ENCODE peak calls at places on chromosomes 2 and 18, in nine cellular contexts. One of them, this sample, is unnamed.

GRCh38 chr2:119545754-119546445 is 1.7 kb downstream of the CFAP221 start:
- DNase-seq in lung: no peak
- DNase-seq in DND-41: no peak
- DNase-seq in AG04449: no peak
- DNase-seq in prostate gland: no peak
- DNase-seq in heart right ventricle: no peak
- DNase-seq in kidney epithelial cell: no peak
- DNase-seq in Panc1: no peak
- DNase-seq in cardiac muscle cell: no peak
- DNase-seq in this sample: no peak

GRCh38 chr2:171317492-171318125 is 116.2 kb downstream of the METTL8 start:
- DNase-seq in kidney epithelial cell: no peak
- DNase-seq in Panc1: no peak
- DNase-seq in lung: no peak
- DNase-seq in DND-41: no peak
- DNase-seq in cardiac muscle cell: no peak
- DNase-seq in heart right ventricle: no peak
- DNase-seq in prostate gland: no peak
- DNase-seq in AG04449: no peak
- DNase-seq in this sample: peak; percentile 84

GRCh38 chr2:236871500-236872001 is 214.1 kb upstream of the COPS8 start:
- DNase-seq in prostate gland: no peak
- DNase-seq in heart right ventricle: no peak
- DNase-seq in Panc1: peak; percentile 45
- DNase-seq in cardiac muscle cell: no peak
- DNase-seq in AG04449: peak; percentile 85
- DNase-seq in DND-41: no peak
- DNase-seq in lung: peak; percentile 45
- DNase-seq in kidney epithelial cell: peak; percentile 86
- DNase-seq in this sample: no peak

GRCh38 chr2:24076849-24077534 is 866 bp upstream of the SF3B6 start:
- DNase-seq in lung: no peak
- DNase-seq in Panc1: no peak
- DNase-seq in cardiac muscle cell: peak; percentile 24
- DNase-seq in DND-41: peak; percentile 15
- DNase-seq in prostate gland: no peak
- DNase-seq in heart right ventricle: no peak
- DNase-seq in kidney epithelial cell: no peak
- DNase-seq in AG04449: no peak
- DNase-seq in this sample: peak; percentile 29

GRCh38 chr2:24702800-24703199 is 90.4 kb downstream of the PTRHD1 start:
- DNase-seq in cardiac muscle cell: no peak
- DNase-seq in heart right ventricle: no peak
- DNase-seq in Panc1: peak; percentile 68
- DNase-seq in prostate gland: no peak
- DNase-seq in AG04449: peak; percentile 59
- DNase-seq in kidney epithelial cell: peak; percentile 71
- DNase-seq in lung: no peak
- DNase-seq in DND-41: no peak
- DNase-seq in this sample: peak; percentile 3

GRCh38 chr18:6561029-6561861 is 146.5 kb upstream of the L3MBTL4 start:
- DNase-seq in DND-41: no peak
- DNase-seq in Panc1: no peak
- DNase-seq in AG04449: no peak
- DNase-seq in cardiac muscle cell: peak; percentile 38
- DNase-seq in lung: peak; percentile 87
- DNase-seq in prostate gland: no peak
- DNase-seq in kidney epithelial cell: no peak
- DNase-seq in heart right ventricle: peak; percentile 37
- DNase-seq in this sample: no peak

GRCh38 chr2:4354678-4355077 is 651.3 kb downstream of the DCDC2C start:
- DNase-seq in lung: no peak
- DNase-seq in cardiac muscle cell: peak; percentile 70
- DNase-seq in prostate gland: no peak
- DNase-seq in heart right ventricle: no peak
- DNase-seq in DND-41: peak; percentile 19
- DNase-seq in kidney epithelial cell: no peak
- DNase-seq in Panc1: no peak
- DNase-seq in AG04449: no peak
- DNase-seq in this sample: peak; percentile 11

GRCh38 chr2:80560298-80560697 is 255.7 kb upstream of the LRRTM1 start:
- DNase-seq in DND-41: no peak
- DNase-seq in heart right ventricle: no peak
- DNase-seq in prostate gland: no peak
- DNase-seq in Panc1: no peak
- DNase-seq in kidney epithelial cell: no peak
- DNase-seq in AG04449: no peak
- DNase-seq in cardiac muscle cell: no peak
- DNase-seq in lung: no peak
- DNase-seq in this sample: no peak

GRCh38 chr2:165126244-165126643 is 77.6 kb downstream of the SCN3A start:
- DNase-seq in AG04449: no peak
- DNase-seq in cardiac muscle cell: no peak
- DNase-seq in Panc1: no peak
- DNase-seq in heart right ventricle: no peak
- DNase-seq in kidney epithelial cell: no peak
- DNase-seq in DND-41: no peak
- DNase-seq in lung: no peak
- DNase-seq in prostate gland: no peak
- DNase-seq in this sample: no peak

GRCh38 chr2:178473931-178474330 is 4.5 kb downstream of the FKBP7 start:
- DNase-seq in lung: no peak
- DNase-seq in DND-41: no peak
- DNase-seq in cardiac muscle cell: no peak
- DNase-seq in heart right ventricle: no peak
- DNase-seq in kidney epithelial cell: no peak
- DNase-seq in AG04449: no peak
- DNase-seq in Panc1: no peak
- DNase-seq in prostate gland: no peak
- DNase-seq in this sample: no peak

GRCh38 chr2:183028108-183028507 is 10.1 kb downstream of the NCKAP1 start:
- DNase-seq in AG04449: no peak
- DNase-seq in kidney epithelial cell: no peak
- DNase-seq in cardiac muscle cell: no peak
- DNase-seq in DND-41: no peak
- DNase-seq in lung: no peak
- DNase-seq in prostate gland: no peak
- DNase-seq in Panc1: no peak
- DNase-seq in heart right ventricle: no peak
- DNase-seq in this sample: no peak

GRCh38 chr2:73939419-73939818 is 12.7 kb downstream of the DGUOK start:
- DNase-seq in lung: peak; percentile 37
- DNase-seq in kidney epithelial cell: no peak
- DNase-seq in Panc1: no peak
- DNase-seq in prostate gland: peak; percentile 33
- DNase-seq in cardiac muscle cell: no peak
- DNase-seq in heart right ventricle: no peak
- DNase-seq in AG04449: no peak
- DNase-seq in DND-41: no peak
- DNase-seq in this sample: no peak

GRCh38 chr2:1208522-1208921 is 204.7 kb upstream of the TPO start:
- DNase-seq in lung: no peak
- DNase-seq in cardiac muscle cell: no peak
- DNase-seq in DND-41: no peak
- DNase-seq in kidney epithelial cell: no peak
- DNase-seq in heart right ventricle: no peak
- DNase-seq in AG04449: no peak
- DNase-seq in prostate gland: no peak
- DNase-seq in Panc1: no peak
- DNase-seq in this sample: no peak

GRCh38 chr2:25879133-25879730 is 945 bp upstream of the ASXL2 start:
- DNase-seq in prostate gland: no peak
- DNase-seq in AG04449: peak; percentile 21
- DNase-seq in kidney epithelial cell: peak; percentile 26
- DNase-seq in heart right ventricle: no peak
- DNase-seq in DND-41: no peak
- DNase-seq in lung: no peak
- DNase-seq in cardiac muscle cell: no peak
- DNase-seq in Panc1: peak; percentile 71
- DNase-seq in this sample: no peak

GRCh38 chr2:68253211-68254068 is 1.1 kb upstream of the PPP3R1 start:
- DNase-seq in AG04449: no peak
- DNase-seq in kidney epithelial cell: no peak
- DNase-seq in lung: no peak
- DNase-seq in Panc1: peak; percentile 2
- DNase-seq in heart right ventricle: no peak
- DNase-seq in cardiac muscle cell: no peak
- DNase-seq in prostate gland: no peak
- DNase-seq in DND-41: peak; percentile 27
- DNase-seq in this sample: peak; percentile 57

GRCh38 chr2:85433511-85434089 is 15.1 kb downstream of the SH2D6 start:
- DNase-seq in DND-41: no peak
- DNase-seq in Panc1: no peak
- DNase-seq in AG04449: peak; percentile 42
- DNase-seq in heart right ventricle: peak; percentile 82
- DNase-seq in prostate gland: no peak
- DNase-seq in kidney epithelial cell: peak; percentile 68
- DNase-seq in lung: peak; percentile 63
- DNase-seq in cardiac muscle cell: no peak
- DNase-seq in this sample: no peak

GRCh38 chr2:208129804-208130712 is at the start of gene CRYGC:
- DNase-seq in kidney epithelial cell: no peak
- DNase-seq in heart right ventricle: no peak
- DNase-seq in prostate gland: no peak
- DNase-seq in DND-41: no peak
- DNase-seq in cardiac muscle cell: no peak
- DNase-seq in AG04449: no peak
- DNase-seq in lung: no peak
- DNase-seq in Panc1: no peak
- DNase-seq in this sample: no peak

GRCh38 chr18:11989174-11989573 is 7.9 kb downstream of the IMPA2 start:
- DNase-seq in Panc1: no peak
- DNase-seq in DND-41: no peak
- DNase-seq in AG04449: no peak
- DNase-seq in cardiac muscle cell: no peak
- DNase-seq in heart right ventricle: no peak
- DNase-seq in kidney epithelial cell: no peak
- DNase-seq in lung: no peak
- DNase-seq in prostate gland: no peak
- DNase-seq in this sample: no peak

GRCh38 chr2:33317369-33318015 is 159.0 kb upstream of the RASGRP3 start:
- DNase-seq in Panc1: no peak
- DNase-seq in heart right ventricle: no peak
- DNase-seq in AG04449: no peak
- DNase-seq in prostate gland: no peak
- DNase-seq in lung: no peak
- DNase-seq in DND-41: no peak
- DNase-seq in cardiac muscle cell: peak; percentile 68
- DNase-seq in kidney epithelial cell: no peak
- DNase-seq in this sample: no peak

GRCh38 chr18:70620837-70621612 is 332.2 kb downstream of the SOCS6 start:
- DNase-seq in AG04449: no peak
- DNase-seq in prostate gland: no peak
- DNase-seq in Panc1: no peak
- DNase-seq in kidney epithelial cell: no peak
- DNase-seq in heart right ventricle: no peak
- DNase-seq in DND-41: no peak
- DNase-seq in cardiac muscle cell: no peak
- DNase-seq in lung: no peak
- DNase-seq in this sample: no peak

GRCh38 chr2:152715112-152715511 is 2.1 kb downstream of the PRPF40A start:
- DNase-seq in heart right ventricle: no peak
- DNase-seq in cardiac muscle cell: no peak
- DNase-seq in prostate gland: no peak
- DNase-seq in kidney epithelial cell: no peak
- DNase-seq in lung: no peak
- DNase-seq in AG04449: no peak
- DNase-seq in Panc1: no peak
- DNase-seq in DND-41: no peak
- DNase-seq in this sample: no peak
- H3K4me3 ChIP-seq in heart right ventricle: no peak overlapping the region
- H3K4me3 ChIP-seq in cardiac muscle cell: no peak overlapping the region
- H3K4me3 ChIP-seq in prostate gland: no peak overlapping the region
- H3K4me3 ChIP-seq in kidney epithelial cell: no peak overlapping the region
- H3K4me3 ChIP-seq in lung: no peak overlapping the region
- H3K4me3 ChIP-seq in AG04449: no peak overlapping the region
- H3K4me3 ChIP-seq in Panc1: peak overlapping the region; percentile 96
- H3K4me3 ChIP-seq in DND-41: peak overlapping the region; percentile 86
- H3K4me3 ChIP-seq in this sample: peak overlapping the region; percentile 93

DNA sequence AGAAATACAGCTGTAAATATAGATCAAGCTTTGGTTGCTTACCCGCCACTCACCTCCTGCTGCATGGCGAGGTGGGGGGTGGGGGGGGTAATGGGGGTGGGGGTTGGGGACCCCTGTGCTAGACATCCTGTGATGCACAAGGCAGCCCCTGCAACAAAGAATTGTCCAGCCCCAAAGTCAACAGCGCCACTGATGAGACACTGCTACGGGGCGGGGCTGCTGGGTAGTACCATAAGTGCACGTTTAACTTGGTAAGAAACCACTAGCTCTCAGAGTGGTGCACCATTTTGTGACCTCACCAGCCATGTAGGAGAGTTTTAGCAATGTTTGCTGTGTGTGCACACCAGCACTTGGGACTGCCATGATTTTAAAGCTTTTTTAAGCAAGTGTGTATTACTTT is 40.3 kb downstream of the SNORC start:
- DNase-seq in heart right ventricle: no peak
- DNase-seq in DND-41: no peak
- DNase-seq in kidney epithelial cell: no peak
- DNase-seq in cardiac muscle cell: no peak
- DNase-seq in Panc1: no peak
- DNase-seq in prostate gland: no peak
- DNase-seq in AG04449: no peak
- DNase-seq in lung: no peak
- DNase-seq in this sample: no peak
- TF ChIP-seq CTCF in heart right ventricle: no peak
- TF ChIP-seq CTCF in DND-41: no peak
- TF ChIP-seq CTCF in kidney epithelial cell: no peak
- TF ChIP-seq CTCF in cardiac muscle cell: no peak
- TF ChIP-seq CTCF in Panc1: no peak
- TF ChIP-seq CTCF in prostate gland: no peak
- TF ChIP-seq CTCF in AG04449: no peak
- TF ChIP-seq CTCF in lung: no peak
- TF ChIP-seq CTCF in this sample: no peak

GRCh38 chr2:77519164-77519887 is 2.9 kb downstream of the LRRTM4 start:
- DNase-seq in lung: no peak
- DNase-seq in kidney epithelial cell: no peak
- DNase-seq in Panc1: no peak
- DNase-seq in prostate gland: no peak
- DNase-seq in cardiac muscle cell: no peak
- DNase-seq in DND-41: no peak
- DNase-seq in AG04449: no peak
- DNase-seq in heart right ventricle: no peak
- DNase-seq in this sample: no peak
- H3K4me3 ChIP-seq in lung: no peak overlapping the region
- H3K4me3 ChIP-seq in kidney epithelial cell: no peak overlapping the region
- H3K4me3 ChIP-seq in Panc1: no peak overlapping the region
- H3K4me3 ChIP-seq in prostate gland: no peak overlapping the region
- H3K4me3 ChIP-seq in cardiac muscle cell: peak overlapping the region; percentile 39
- H3K4me3 ChIP-seq in DND-41: no peak overlapping the region
- H3K4me3 ChIP-seq in AG04449: no peak overlapping the region
- H3K4me3 ChIP-seq in heart right ventricle: peak overlapping the region; percentile 37
- H3K4me3 ChIP-seq in this sample: no peak overlapping the region

DNA sequence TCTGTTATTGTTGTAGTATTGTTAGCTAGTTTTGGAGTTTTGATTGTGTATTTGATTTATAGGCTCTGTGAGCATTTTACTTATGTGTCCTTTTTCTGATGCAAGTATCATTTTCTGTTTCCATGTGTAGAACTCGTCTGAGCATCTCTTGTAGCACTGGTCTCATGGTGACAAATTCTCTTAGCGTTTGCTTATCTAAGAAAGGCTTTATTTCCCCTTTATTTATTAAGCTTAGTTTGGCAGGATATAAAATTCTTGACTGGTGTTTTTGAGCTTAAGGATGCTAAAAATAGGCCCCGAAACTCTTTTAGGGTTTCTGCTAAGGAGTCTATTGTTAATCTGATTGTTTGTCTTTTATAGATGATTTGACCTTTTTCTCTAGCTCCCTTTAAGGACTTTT is 57.6 kb upstream of the THUMPD2 start:
- DNase-seq in lung: no peak
- DNase-seq in heart right ventricle: no peak
- DNase-seq in cardiac muscle cell: no peak
- DNase-seq in Panc1: no peak
- DNase-seq in AG04449: no peak
- DNase-seq in kidney epithelial cell: no peak
- DNase-seq in DND-41: no peak
- DNase-seq in prostate gland: no peak
- DNase-seq in this sample: no peak
- TF ChIP-seq CTCF in lung: no peak
- TF ChIP-seq CTCF in heart right ventricle: no peak
- TF ChIP-seq CTCF in cardiac muscle cell: no peak
- TF ChIP-seq CTCF in Panc1: no peak
- TF ChIP-seq CTCF in AG04449: no peak
- TF ChIP-seq CTCF in kidney epithelial cell: no peak
- TF ChIP-seq CTCF in DND-41: no peak
- TF ChIP-seq CTCF in prostate gland: no peak
- TF ChIP-seq CTCF in this sample: no peak